ENCODE peak calls at places on chromosomes 7 and 10, in six cellular contexts. E, H, S, R, U and N are unnamed samples.

GRCh38 chr7:93374345-93374940 is 142.3 kb downstream of the VPS50 start:
- DNase-seq in H (no peak), R (no peak), S (no peak), U (no peak), E (no peak), N (no peak)

GRCh38 chr10:118028619-118029018 is 18.1 kb downstream of the RAB11FIP2 start:
- DNase-seq in R (no peak), S (no peak), U (no peak), E (no peak), H (no peak), N (no peak)

GRCh38 chr7:128263420-128263819 is 22.3 kb downstream of the LEP start:
- DNase-seq in U (no peak), H (no peak), E (no peak), R (no peak), S (no peak), N (no peak)

GRCh38 chr10:96830511-96831199 is 1.4 kb upstream of the LCOR start:
- DNase-seq in U (no peak), E (peak), R (peak), H (peak), S (peak), N (peak)

GRCh38 chr7:154304740-154305679 is 252.8 kb downstream of the DPP6 start:
- DNase-seq in U (no peak), E (no peak), H (no peak), S (no peak), R (no peak), N (no peak)

GRCh38 chr10:13382759-13383753 is 35.0 kb upstream of the SEPHS1 start:
- DNase-seq in R (peak), U (no peak), S (peak), E (peak), H (no peak), N (no peak)

GRCh38 chr10:6024334-6024682 is 37.9 kb downstream of the IL2RA start:
- DNase-seq in U (no peak), S (no peak), H (no peak), R (no peak), E (no peak), N (no peak)

GRCh38 chr10:52778511-52779392 is 6.2 kb upstream of the MBL2 start:
- DNase-seq in H (no peak), E (no peak), U (no peak), R (no peak), S (no peak), N (peak)

GRCh38 chr7:70489808-70490207 is 642.1 kb upstream of the GALNT17 start:
- DNase-seq in E (no peak), U (no peak), R (no peak), H (no peak), S (no peak), N (no peak)

GRCh38 chr7:122304604-122304975 is at the start of gene FEZF1:
- DNase-seq in H (no peak), U (no peak), R (no peak), S (peak), E (no peak), N (no peak)

GRCh38 chr10:14608381-14609001 is 166.2 kb downstream of the FAM107B start:
- DNase-seq in S (no peak), H (peak), U (no peak), E (no peak), R (peak), N (no peak)

GRCh38 chr10:99406149-99406548 is 24.3 kb downstream of the GOT1 start:
- DNase-seq in E (no peak), U (no peak), R (no peak), H (no peak), S (no peak), N (no peak)

GRCh38 chr7:135100856-135101255 is 47.0 kb upstream of the TMEM140 start:
- DNase-seq in U (no peak), E (no peak), S (no peak), H (no peak), R (no peak), N (no peak)

GRCh38 chr7:17384400-17384799 is 85.9 kb downstream of the AHR start:
- DNase-seq in E (no peak), U (no peak), R (no peak), S (no peak), H (no peak), N (no peak)

GRCh38 chr7:32515890-32516550 is 20.7 kb downstream of the AVL9 start:
- DNase-seq in U (no peak), R (no peak), H (no peak), E (no peak), S (no peak), N (no peak)

GRCh38 chr7:140972876-140973829 is 41.6 kb downstream of the MRPS33 start:
- DNase-seq in U (no peak), S (peak), R (no peak), H (no peak), E (no peak), N (no peak)

GRCh38 chr10:35217458-35217857 is 90.8 kb downstream of the CREM start:
- DNase-seq in E (no peak), H (no peak), S (no peak), U (no peak), R (peak), N (no peak)

GRCh38 chr7:102991540-102992214 is 78.9 kb downstream of the LRRC17 start:
- DNase-seq in H (no peak), E (no peak), U (no peak), S (peak), R (peak), N (no peak)

GRCh38 chr7:120639884-120640283 is 218.1 kb downstream of the TSPAN12 start:
- DNase-seq in H (no peak), U (no peak), S (no peak), R (no peak), E (no peak), N (no peak)

GRCh38 chr10:30847199-30847598 is 184.5 kb downstream of the ZNF438 start:
- DNase-seq in U (no peak), S (no peak), H (no peak), R (no peak), E (no peak), N (no peak)

GRCh38 chr7:1176891-1177373 is 16.9 kb upstream of the ZFAND2A start:
- DNase-seq in S (no peak), U (no peak), R (peak), H (peak), E (peak), N (no peak)

GRCh38 chr7:416761-417624 is 102.7 kb downstream of the PDGFA start:
- DNase-seq in S (no peak), U (no peak), E (peak), H (no peak), R (no peak), N (no peak)

GRCh38 chr7:2530076-2530967 is 10.7 kb downstream of the LFNG start:
- DNase-seq in H (peak), U (no peak), E (peak), S (no peak), R (peak), N (no peak)

GRCh38 chr7:95376632-95377380 is 19.4 kb downstream of the PON3 start:
- DNase-seq in S (no peak), U (no peak), R (no peak), H (no peak), E (no peak), N (no peak)

GRCh38 chr10:31001740-31002139 is 29.9 kb downstream of the ZNF438 start:
- DNase-seq in U (no peak), R (no peak), H (no peak), S (no peak), E (no peak), N (no peak)

GRCh38 chr10:87674963-87675362 is 15.3 kb downstream of the PAPSS2 start:
- DNase-seq in H (no peak), U (no peak), R (no peak), S (no peak), E (no peak), N (no peak)

GRCh38 chr7:116698930-116699722 is 27.1 kb downstream of the MET start:
- DNase-seq in S (no peak), E (no peak), H (no peak), R (no peak), U (no peak), N (no peak)

GRCh38 chr10:96369890-96370574 is 11.2 kb upstream of the OPALIN start:
- DNase-seq in H (no peak), R (no peak), E (no peak), S (no peak), U (no peak), N (no peak)

GRCh38 chr10:5524721-5525531 is at the start of gene CALML3:
- DNase-seq in H (no peak), R (no peak), S (peak), E (peak), U (no peak), N (no peak)

GRCh38 chr10:102714621-102715455 is at the start of gene SFXN2:
- DNase-seq in H (no peak), E (peak), R (peak), U (no peak), S (peak), N (peak)

GRCh38 chr10:125765835-125766234 is 9.8 kb downstream of the MMP21 start:
- DNase-seq in S (no peak), U (no peak), R (no peak), E (no peak), H (no peak), N (no peak)

GRCh38 chr7:139687980-139688632 is 89.7 kb downstream of the HIPK2 start:
- DNase-seq in S (no peak), H (no peak), E (no peak), U (no peak), R (no peak), N (no peak)

GRCh38 chr7:128894101-128894440 is 16.4 kb downstream of the KCP start:
- DNase-seq in E (no peak), R (no peak), U (no peak), H (no peak), S (no peak), N (no peak)

GRCh38 chr10:32582946-32583345 is 137.0 kb downstream of the CCDC7 start:
- DNase-seq in H (no peak), E (no peak), R (no peak), U (no peak), S (no peak), N (no peak)

GRCh38 chr7:450741-451140 is 68.9 kb downstream of the PDGFA start:
- DNase-seq in U (no peak), S (no peak), R (no peak), E (no peak), H (no peak), N (no peak)

GRCh38 chr7:71868797-71869196 is 543.3 kb downstream of the CALN1 start:
- DNase-seq in S (no peak), E (no peak), U (no peak), H (no peak), R (peak), N (no peak)

GRCh38 chr10:113539789-113540188 is 13.1 kb upstream of the HABP2 start:
- DNase-seq in S (no peak), H (peak), R (no peak), E (no peak), U (no peak), N (no peak)
- H3K27ac ChIP-seq in S (no peak), H (no peak), R (no peak), E (no peak), U (no peak), N (no peak)

GRCh38 chr10:63573068-63573697 is 52.0 kb downstream of the REEP3 start:
- DNase-seq in E (no peak), U (no peak), R (no peak), H (no peak), S (no peak), N (no peak)
- H3K27ac ChIP-seq in E (peak), U (peak), R (peak), H (peak), S (peak), N (peak)

GRCh38 chr7:150430465-150431085 is 19.9 kb upstream of the GIMAP8 start:
- DNase-seq in H (no peak), R (no peak), U (no peak), E (no peak), S (no peak), N (no peak)

GRCh38 chr7:150431839-150432658 is 18.4 kb upstream of the GIMAP8 start:
- DNase-seq in H (no peak), U (no peak), E (no peak), R (no peak), S (no peak), N (no peak)

GRCh38 chr7:150428671-150429451 is 21.6 kb upstream of the GIMAP8 start:
- DNase-seq in H (no peak), U (no peak), S (peak), R (peak), E (no peak), N (no peak)

GRCh38 chr7:150432915-150433892 is 17.2 kb upstream of the GIMAP8 start:
- DNase-seq in R (no peak), E (no peak), H (no peak), S (no peak), U (no peak), N (no peak)

GRCh38 chr7:150429699-150430098 is 20.7 kb upstream of the GIMAP8 start:
- DNase-seq in R (no peak), U (no peak), S (no peak), H (no peak), E (no peak), N (no peak)
- H3K27ac ChIP-seq in R (no peak), U (no peak), S (no peak), H (no peak), E (no peak), N (no peak)

GRCh38 chr10:114483575-114483974 is 79.3 kb upstream of the AFAP1L2 start:
- DNase-seq in U (no peak), S (no peak), E (no peak), H (no peak), R (peak), N (no peak)
- H3K27ac ChIP-seq in U (peak), S (no peak), E (no peak), H (no peak), R (no peak), N (peak)

GRCh38 chr10:121853950-121854349 is 73.9 kb downstream of the ATE1 start:
- DNase-seq in R (no peak), S (no peak), U (no peak), H (no peak), E (no peak), N (no peak)
- H3K27ac ChIP-seq in R (no peak), S (no peak), U (no peak), H (no peak), E (no peak), N (no peak)

GRCh38 chr7:131471605-131472004 is 84.8 kb downstream of the PODXL start:
- DNase-seq in U (no peak), R (no peak), E (no peak), H (no peak), S (no peak), N (no peak)
- H3K27ac ChIP-seq in U (no peak), R (no peak), E (no peak), H (peak), S (no peak), N (no peak)

GRCh38 chr10:119666709-119667004 is 15.5 kb downstream of the BAG3 start:
- DNase-seq in S (no peak), E (no peak), U (no peak), R (no peak), H (no peak), N (no peak)

GRCh38 chr10:119665901-119666708 is 14.9 kb downstream of the BAG3 start:
- DNase-seq in S (no peak), R (no peak), H (no peak), U (no peak), E (no peak), N (no peak)

GRCh38 chr10:119659951-119660350 is 8.8 kb downstream of the BAG3 start:
- DNase-seq in U (no peak), S (no peak), E (no peak), H (no peak), R (no peak), N (no peak)

GRCh38 chr10:119667562-119668328 is 16.6 kb downstream of the BAG3 start:
- DNase-seq in U (no peak), E (peak), S (peak), H (peak), R (peak), N (no peak)

GRCh38 chr10:119663866-119664698 is 12.9 kb downstream of the BAG3 start:
- DNase-seq in S (no peak), U (no peak), E (no peak), R (peak), H (no peak), N (no peak)
- H3K27ac ChIP-seq in S (no peak), U (peak), E (no peak), R (peak), H (peak), N (no peak)

DNA sequence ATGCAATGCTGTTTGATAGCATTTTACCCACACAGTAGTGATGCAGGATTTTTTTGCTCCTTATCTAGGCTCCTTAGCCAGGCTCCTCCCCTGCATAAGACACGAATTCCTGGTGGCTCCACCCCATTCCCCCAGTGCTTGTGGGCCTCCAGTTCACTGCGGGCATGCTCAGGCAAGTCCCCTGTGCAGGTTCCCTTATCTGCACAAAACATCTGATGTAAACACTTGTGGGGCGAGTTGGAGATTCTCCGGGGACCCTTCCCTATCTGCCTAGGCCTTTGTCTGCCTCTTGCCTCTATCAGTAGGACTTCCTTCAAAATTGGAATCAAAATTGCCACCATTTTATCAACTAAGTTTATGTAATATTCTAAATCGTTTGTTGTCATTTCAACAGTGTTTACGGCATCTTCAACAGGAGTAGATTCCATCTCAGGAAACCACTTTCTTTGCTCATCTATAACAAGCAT is 5.4 kb upstream of the STK17A start:
- DNase-seq in S (no peak), E (no peak), R (no peak), H (no peak), U (no peak), N (no peak)
- H3K27ac ChIP-seq in S (no peak), E (no peak), R (no peak), H (no peak), U (no peak), N (no peak)

GRCh38 chr7:106064329-106064728 is 47.8 kb downstream of the SYPL1 start:
- DNase-seq in E (no peak), R (no peak), H (no peak), S (no peak), U (no peak), N (no peak)
- H3K27ac ChIP-seq in E (peak), R (peak), H (peak), S (peak), U (peak), N (no peak)